ENCODE peak calls at places on chromosomes 12 and 14, in seven cellular contexts. A, F, U, V, C, G and I are unnamed samples.
A peak's percentile ranks its signal among the peaks of the same experiment; 100 is the strongest.

GRCh38 chr12:34126239-34126641 is 103.9 kb downstream of the ALG10 start:
- DNase-seq in A (no peak), F (no peak), U (no peak), V (no peak), C (no peak), G (no peak), I (no peak)

GRCh38 chr12:131102991-131103609 is 149.4 kb downstream of the ADGRD1 start:
- DNase-seq in A (no peak), F (no peak), U (no peak), V (no peak), C (no peak), G (no peak), I (no peak)

GRCh38 chr12:67082221-67082620 is 186.9 kb upstream of the CAND1 start:
- DNase-seq in A (no peak), F (no peak), U (no peak), V (no peak), C (no peak), G (no peak), I (no peak)

GRCh38 chr12:40390980-40391379 is 166.2 kb downstream of the LRRK2 start:
- DNase-seq in A (no peak), F (no peak), U (no peak), V (no peak), C (no peak), G (no peak), I (no peak)

GRCh38 chr14:38405851-38406630 is 150.1 kb upstream of the CLEC14A start:
- DNase-seq in A (no peak), F (peak; percentile 8), U (peak; percentile 75), V (peak; percentile 0), C (peak; percentile 1), G (peak; percentile 31), I (no peak)

GRCh38 chr12:46489951-46490388 is 117.4 kb upstream of the SLC38A2 start:
- DNase-seq in A (no peak), F (no peak), U (no peak), V (no peak), C (no peak), G (no peak), I (no peak)

GRCh38 chr14:50082308-50082742 is 34.0 kb downstream of the VCPKMT start:
- DNase-seq in A (no peak), F (no peak), U (no peak), V (no peak), C (no peak), G (no peak), I (no peak)

GRCh38 chr12:4273651-4274395 is at the start of gene CCND2:
- DNase-seq in A (peak; percentile 95), F (peak; percentile 90), U (no peak), V (peak; percentile 44), C (peak; percentile 51), G (peak; percentile 94), I (no peak)

GRCh38 chr12:49750027-49750977 is 8.9 kb downstream of the TMBIM6 start:
- DNase-seq in A (peak; percentile 46), F (no peak), U (no peak), V (peak; percentile 49), C (peak; percentile 32), G (no peak), I (no peak)

GRCh38 chr12:52865090-52865944 is 16.5 kb upstream of the KRT78 start:
- DNase-seq in A (peak; percentile 90), F (peak; percentile 62), U (no peak), V (peak; percentile 92), C (peak; percentile 56), G (peak; percentile 57), I (no peak)

GRCh38 chr12:114311966-114312365 is 94.0 kb downstream of the TBX5 start:
- DNase-seq in A (no peak), F (no peak), U (peak; percentile 55), V (no peak), C (no peak), G (no peak), I (no peak)

GRCh38 chr12:76921072-76921471 is 42.3 kb upstream of the CSRP2 start:
- DNase-seq in A (no peak), F (no peak), U (no peak), V (no peak), C (no peak), G (no peak), I (no peak)

GRCh38 chr12:132327351-132328171 is 1.8 kb downstream of the GALNT9 start:
- DNase-seq in A (peak; percentile 37), F (no peak), U (peak; percentile 47), V (peak; percentile 48), C (peak; percentile 88), G (no peak), I (peak; percentile 73)

GRCh38 chr14:23694085-23694975 is 58.2 kb downstream of the DHRS2 start:
- DNase-seq in A (peak; percentile 64), F (no peak), U (peak; percentile 4), V (peak; percentile 5), C (no peak), G (peak; percentile 24), I (no peak)

GRCh38 chr12:51321882-51322281 is 2.1 kb downstream of the BIN2 start:
- DNase-seq in A (no peak), F (no peak), U (no peak), V (no peak), C (no peak), G (no peak), I (no peak)

GRCh38 chr12:49933793-49934192 is 16.7 kb upstream of the AQP2 start:
- DNase-seq in A (no peak), F (no peak), U (no peak), V (no peak), C (peak; percentile 36), G (no peak), I (no peak)

GRCh38 chr14:53946404-53947400 is 9.9 kb downstream of the BMP4 start:
- DNase-seq in A (peak; percentile 65), F (no peak), U (no peak), V (no peak), C (no peak), G (no peak), I (no peak)

GRCh38 chr14:74401504-74402241 is 24.3 kb downstream of the SYNDIG1L start:
- DNase-seq in A (peak; percentile 30), F (peak; percentile 27), U (no peak), V (no peak), C (no peak), G (peak; percentile 45), I (no peak)

GRCh38 chr12:62632521-62632920 is 165.9 kb downstream of the MON2 start:
- DNase-seq in A (peak; percentile 55), F (peak; percentile 75), U (peak; percentile 23), V (no peak), C (no peak), G (peak; percentile 84), I (no peak)

GRCh38 chr12:48003226-48004038 is 844 bp downstream of the COL2A1 start:
- DNase-seq in A (no peak), F (no peak), U (no peak), V (peak; percentile 20), C (no peak), G (no peak), I (no peak)

GRCh38 chr12:48007206-48007605 is 2.9 kb upstream of the COL2A1 start:
- DNase-seq in A (no peak), F (no peak), U (no peak), V (no peak), C (no peak), G (no peak), I (no peak)

GRCh38 chr12:48004039-48004940 is at the start of gene COL2A1:
- DNase-seq in A (peak; percentile 55), F (no peak), U (no peak), V (peak; percentile 39), C (no peak), G (no peak), I (no peak)

GRCh38 chr12:48005750-48006021 is 1.4 kb upstream of the COL2A1 start:
- DNase-seq in A (no peak), F (no peak), U (no peak), V (no peak), C (no peak), G (no peak), I (no peak)

GRCh38 chr12:48004941-48005749 is 869 bp upstream of the COL2A1 start:
- DNase-seq in A (no peak), F (no peak), U (no peak), V (no peak), C (no peak), G (no peak), I (no peak)
- H3K4me3 ChIP-seq in A (no peak overlapping the region), F (no peak overlapping the region), U (no peak overlapping the region), V (no peak overlapping the region), C (no peak overlapping the region), G (peak overlapping the region; percentile 54), I (no peak overlapping the region)

GRCh38 chr14:68676511-68676943 is 116.3 kb downstream of the ZFP36L1 start:
- DNase-seq in A (peak; percentile 50), F (no peak), U (no peak), V (no peak), C (no peak), G (no peak), I (no peak)
- TF ChIP-seq CTCF in A (no peak), F (no peak), U (no peak), V (no peak), C (no peak), G (no peak), I (no peak)

GRCh38 chr14:105020815-105021655 is at the start of gene CDCA4:
- DNase-seq in A (peak; percentile 99), F (peak; percentile 98), U (peak; percentile 49), V (peak; percentile 96), C (peak; percentile 93), G (peak; percentile 98), I (no peak)

GRCh38 chr14:105019861-105020814 is 745 bp downstream of the CDCA4 start:
- DNase-seq in A (peak; percentile 76), F (peak; percentile 34), U (no peak), V (peak; percentile 53), C (peak; percentile 13), G (no peak), I (no peak)

GRCh38 chr14:105015242-105015641 is 5.6 kb downstream of the CDCA4 start:
- DNase-seq in A (no peak), F (no peak), U (no peak), V (no peak), C (no peak), G (no peak), I (no peak)

GRCh38 chr14:105015905-105016304 is 5.0 kb downstream of the CDCA4 start:
- DNase-seq in A (no peak), F (no peak), U (no peak), V (no peak), C (no peak), G (no peak), I (no peak)

DNA sequence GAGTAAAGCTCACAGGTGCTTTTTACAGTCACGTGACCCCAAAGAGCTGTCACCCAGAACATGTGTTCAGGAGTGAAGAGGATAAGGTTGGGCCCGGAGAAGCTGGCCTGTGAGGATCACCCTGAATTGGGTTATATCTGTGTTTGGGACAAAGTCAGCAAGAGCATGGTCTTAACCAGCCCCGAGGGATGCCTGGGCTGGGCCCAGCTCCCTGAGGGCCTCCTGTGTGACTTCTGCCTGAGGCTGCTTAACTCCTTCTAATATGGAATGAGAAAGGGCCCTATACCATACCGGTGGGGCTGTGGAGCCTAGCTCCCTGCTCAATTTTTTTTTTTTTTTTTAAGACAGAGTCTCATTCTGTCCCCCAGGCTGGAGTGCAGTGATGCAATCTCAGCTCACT is 2.5 kb downstream of the CDCA4 start:
- DNase-seq in A (no peak), F (no peak), U (no peak), V (no peak), C (no peak), G (no peak), I (no peak)
- H3K4me3 ChIP-seq in A (no peak overlapping the region), F (no peak overlapping the region), U (no peak overlapping the region), V (no peak overlapping the region), C (no peak overlapping the region), G (no peak overlapping the region), I (no peak overlapping the region)

GRCh38 chr14:52417139-52417538 is 103.0 kb downstream of the PTGER2 start:
- DNase-seq in A (no peak), F (no peak), U (no peak), V (no peak), C (no peak), G (no peak), I (no peak)

GRCh38 chr14:52427460-52427859 is 113.3 kb downstream of the PTGER2 start:
- DNase-seq in A (no peak), F (no peak), U (no peak), V (no peak), C (no peak), G (no peak), I (no peak)

GRCh38 chr14:52422650-52423356 is 108.7 kb downstream of the PTGER2 start:
- DNase-seq in A (no peak), F (no peak), U (peak; percentile 19), V (no peak), C (no peak), G (no peak), I (no peak)
- TF ChIP-seq CTCF in A (no peak), F (no peak), U (no peak), V (no peak), C (peak; percentile 6), G (no peak), I (peak; percentile 39)